ENCODE peak calls at places on chromosomes 11 and 22, in seven cellular contexts. C, U, E, B, G, D and Q are unnamed samples.

GRCh38 chr11:12182650-12183511 is 72.5 kb downstream of the MICAL2 start:
- DNase-seq in D (no peak), E (peak; percentile 58), C (no peak), B (peak; percentile 81), U (no peak), G (no peak), Q (no peak)

GRCh38 chr22:29621761-29622526 is 18.5 kb downstream of the NF2 start:
- DNase-seq in U (no peak), B (no peak), G (no peak), E (peak; percentile 19), D (no peak), C (no peak), Q (no peak)

GRCh38 chr11:73147771-73148681 is 5.9 kb upstream of the FCHSD2 start:
- DNase-seq in B (no peak), C (peak; percentile 28), D (no peak), U (no peak), E (no peak), G (no peak), Q (no peak)

GRCh38 chr22:42562282-42562681 is 8.5 kb downstream of the SERHL2 start:
- DNase-seq in D (no peak), C (no peak), G (no peak), B (no peak), E (peak; percentile 41), U (peak; percentile 59), Q (no peak)

GRCh38 chr22:50577987-50578775 is at the start of gene CPT1B:
- DNase-seq in C (no peak), E (no peak), D (no peak), B (peak; percentile 28), U (no peak), G (no peak), Q (no peak)

GRCh38 chr22:49968313-49968830 is 7.8 kb downstream of the PIM3 start:
- DNase-seq in G (peak; percentile 46), U (no peak), B (no peak), E (no peak), D (no peak), C (peak; percentile 33), Q (no peak)

GRCh38 chr11:104997288-104997687 is 25.7 kb downstream of the CASP5 start:
- DNase-seq in C (no peak), G (no peak), B (no peak), U (no peak), D (no peak), E (no peak), Q (no peak)

GRCh38 chr11:65301491-65302329 is 13.0 kb upstream of the CDC42EP2 start:
- DNase-seq in E (no peak), B (peak; percentile 63), D (no peak), C (peak; percentile 51), G (peak; percentile 76), U (no peak), Q (no peak)

GRCh38 chr11:96075532-96075959 is 151.6 kb upstream of the MTMR2 start:
- DNase-seq in D (peak; percentile 74), G (no peak), B (no peak), U (no peak), E (no peak), C (no peak), Q (no peak)

GRCh38 chr22:23774922-23775436 is 2.3 kb downstream of the MMP11 start:
- DNase-seq in D (no peak), U (no peak), G (no peak), E (no peak), C (no peak), B (no peak), Q (no peak)

GRCh38 chr22:47205081-47205491 is 442.6 kb downstream of the TBC1D22A start:
- DNase-seq in D (no peak), B (no peak), U (no peak), C (no peak), G (peak; percentile 17), E (no peak), Q (no peak)

GRCh38 chr11:93729129-93729616 is 12.1 kb downstream of the TAF1D start:
- DNase-seq in G (no peak), B (no peak), U (no peak), C (no peak), D (no peak), E (no peak), Q (no peak)

GRCh38 chr22:49979587-49980264 is 19.2 kb downstream of the PIM3 start:
- DNase-seq in B (peak; percentile 45), D (no peak), C (peak; percentile 64), E (peak; percentile 62), G (peak; percentile 57), U (no peak), Q (no peak)

GRCh38 chr11:119800619-119801018 is 71.6 kb upstream of the NECTIN1 start:
- DNase-seq in G (no peak), B (no peak), E (no peak), U (no peak), C (no peak), D (no peak), Q (no peak)

GRCh38 chr11:19646921-19647320 is 65.7 kb upstream of the NAV2 start:
- DNase-seq in D (no peak), B (no peak), U (no peak), C (peak; percentile 46), E (no peak), G (no peak), Q (no peak)

GRCh38 chr22:42273855-42274451 is 3.5 kb upstream of the TCF20 start:
- DNase-seq in B (no peak), C (no peak), E (no peak), U (no peak), D (no peak), G (no peak), Q (no peak)

GRCh38 chr11:68390315-68390714 is 70.2 kb upstream of the PPP6R3 start:
- DNase-seq in G (no peak), B (no peak), E (no peak), C (no peak), U (no peak), D (no peak), Q (no peak)

GRCh38 chr11:20156280-20156875 is 3.9 kb downstream of the DBX1 start:
- DNase-seq in D (no peak), U (no peak), C (peak; percentile 24), B (peak; percentile 23), E (no peak), G (peak; percentile 87), Q (no peak)

GRCh38 chr22:39592104-39593060 is 21.8 kb downstream of the CACNA1I start:
- DNase-seq in C (peak; percentile 49), U (no peak), D (no peak), E (no peak), G (no peak), B (no peak), Q (no peak)

GRCh38 chr11:89405629-89406028 is 85.5 kb downstream of the NOX4 start:
- DNase-seq in D (no peak), C (no peak), U (no peak), B (no peak), G (no peak), E (no peak), Q (no peak)

GRCh38 chr11:75244052-75244814 is 3.7 kb downstream of the TPBGL start:
- DNase-seq in B (no peak), G (no peak), D (no peak), E (no peak), U (no peak), C (peak; percentile 2), Q (no peak)

GRCh38 chr11:118200901-118201680 is 23.7 kb downstream of the JAML start:
- DNase-seq in B (no peak), E (no peak), C (no peak), D (no peak), G (no peak), U (no peak), Q (no peak)

GRCh38 chr11:71201231-71201630 is 51.1 kb downstream of the SHANK2 start:
- DNase-seq in C (no peak), D (no peak), B (no peak), U (no peak), G (no peak), E (no peak), Q (no peak)

GRCh38 chr11:71199226-71199815 is 53.1 kb downstream of the SHANK2 start:
- DNase-seq in U (no peak), D (no peak), B (no peak), E (no peak), G (no peak), C (no peak), Q (no peak)

GRCh38 chr11:71200761-71201160 is 51.6 kb downstream of the SHANK2 start:
- DNase-seq in G (no peak), U (no peak), D (peak; percentile 4), E (no peak), C (no peak), B (no peak), Q (no peak)

GRCh38 chr11:71198823-71199165 is 53.6 kb downstream of the SHANK2 start:
- DNase-seq in G (no peak), U (no peak), D (no peak), B (no peak), E (no peak), C (no peak), Q (no peak)

DNA sequence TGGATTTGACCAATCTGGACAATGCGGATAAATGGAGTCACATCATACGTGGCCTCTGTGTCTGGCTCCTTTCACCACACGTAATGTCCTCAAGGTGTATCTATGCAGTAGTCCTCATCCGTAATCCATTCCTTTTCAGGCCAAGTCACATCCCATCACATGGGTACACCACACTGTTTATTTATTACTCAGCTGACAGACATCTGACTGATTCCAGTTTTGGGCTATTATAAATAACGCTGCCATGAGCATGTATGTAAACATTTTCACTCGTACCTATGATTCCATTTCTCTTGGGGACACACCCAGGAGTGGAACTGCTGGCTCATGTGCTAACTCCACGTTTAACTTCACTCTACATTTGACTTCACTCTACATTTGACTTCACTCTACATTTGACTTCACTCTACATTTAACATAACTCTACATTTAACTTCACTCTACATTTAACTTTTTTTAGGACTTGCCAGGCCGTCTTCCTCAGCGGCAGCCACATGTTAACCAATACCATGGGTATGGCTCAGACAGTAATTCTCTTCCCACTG is 52.1 kb downstream of the SHANK2 start:
- DNase-seq in C (no peak), D (no peak), B (no peak), U (no peak), G (no peak), E (no peak), Q (no peak)
- TF ChIP-seq TAF1 in C (no peak), D (no peak), B (no peak), U (no peak), G (no peak), E (no peak), Q (no peak)

GRCh38 chr11:121194731-121195596 is 93.9 kb downstream of the TECTA start:
- DNase-seq in C (peak; percentile 69), B (peak; percentile 62), E (peak; percentile 59), G (peak; percentile 64), D (peak; percentile 31), U (peak; percentile 46), Q (peak; percentile 27)
- TF ChIP-seq TAF1 in C (no peak), B (no peak), E (no peak), G (no peak), D (no peak), U (no peak), Q (no peak)

DNA sequence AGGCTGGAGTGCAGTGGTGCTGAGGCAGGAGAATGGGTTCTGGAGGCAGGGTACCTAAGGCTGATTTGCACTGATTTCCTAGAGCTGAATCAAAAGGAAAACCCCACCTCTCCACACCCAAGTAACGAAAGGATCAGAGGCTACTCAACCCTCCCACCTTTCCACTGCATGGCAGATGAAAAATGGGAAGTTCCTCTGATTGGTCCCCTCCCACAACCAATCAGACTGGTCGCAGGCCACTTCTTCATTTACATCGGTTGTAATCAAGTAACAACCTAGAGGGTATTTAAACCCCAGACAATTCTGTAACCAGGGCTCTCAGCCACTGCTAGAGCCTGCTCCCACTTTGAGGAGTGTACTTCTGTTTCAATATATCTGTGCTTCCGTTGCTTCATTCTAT is 18.6 kb upstream of the PARVB start:
- DNase-seq in E (no peak), G (no peak), B (no peak), U (no peak), C (no peak), D (no peak), Q (no peak)
- TF ChIP-seq TAF1 in E (no peak), G (no peak), B (no peak), U (no peak), C (no peak), D (no peak), Q (no peak)

GRCh38 chr11:17298302-17298701 is 21.8 kb downstream of the NUCB2 start:
- DNase-seq in E (no peak), B (no peak), G (no peak), D (no peak), C (no peak), U (no peak), Q (no peak)
- TF ChIP-seq TAF1 in E (no peak), B (no peak), G (no peak), D (no peak), C (no peak), U (no peak), Q (no peak)